ENCODE peak calls at places on chromosomes 3 and 15, in five cellular contexts. S is H9; T is NCI-H345; L is Calu3; A is stimulated activated naive CD4-positive, alpha-beta T cell. M is an unnamed sample.

GRCh38 chr15:72231847-72232461 is 964 bp upstream of the PKM start:
- DNase-seq in L (peak), A (peak), T (peak), S (no peak), M (peak)

GRCh38 chr3:13950042-13950441 is 70.2 kb upstream of the WNT7A start:
- DNase-seq in S (no peak), L (no peak), T (peak), A (no peak), M (no peak)

GRCh38 chr3:63972196-63972595 is 51.1 kb downstream of the PSMD6 start:
- DNase-seq in S (no peak), L (no peak), A (no peak), T (no peak), M (no peak)

GRCh38 chr3:50390523-50391177 is 31.3 kb upstream of the TMEM115 start:
- DNase-seq in L (no peak), A (no peak), S (no peak), T (no peak), M (no peak)

GRCh38 chr15:56491110-56491722 is 26.3 kb upstream of the MNS1 start:
- DNase-seq in L (peak), T (peak), A (peak), S (peak), M (peak)

GRCh38 chr3:141114816-141115458 is 63.8 kb downstream of the SPSB4 start:
- DNase-seq in T (no peak), A (no peak), S (peak), L (peak), M (peak)

GRCh38 chr3:190131329-190131728 is 10.6 kb upstream of the P3H2 start:
- DNase-seq in A (no peak), L (peak), T (peak), S (no peak), M (no peak)

GRCh38 chr3:185175370-185175987 is 22.6 kb upstream of the C3orf70 start:
- DNase-seq in L (peak), T (no peak), A (no peak), S (peak), M (peak)

GRCh38 chr3:104279617-104280016 is 1087.1 kb upstream of the ALCAM start:
- DNase-seq in T (no peak), A (no peak), L (no peak), S (no peak), M (peak)

GRCh38 chr3:47370887-47371697 is 9.7 kb upstream of the PTPN23 start:
- DNase-seq in A (peak), L (no peak), T (no peak), S (peak), M (peak)

GRCh38 chr15:40872791-40873526 is 1.1 kb downstream of the RHOV start:
- DNase-seq in A (no peak), L (no peak), T (no peak), S (no peak), M (no peak)

GRCh38 chr3:106345353-106346027 is 476.7 kb upstream of the CBLB start:
- DNase-seq in T (no peak), S (no peak), A (no peak), L (peak), M (no peak)

GRCh38 chr15:23420806-23421575 is 26.1 kb downstream of the GOLGA6L2 start:
- DNase-seq in T (no peak), L (no peak), S (no peak), A (no peak), M (no peak)

GRCh38 chr3:72448858-72449257 is 399.4 kb downstream of the SHQ1 start:
- DNase-seq in S (no peak), A (no peak), L (peak), T (no peak), M (no peak)

GRCh38 chr15:69540622-69541021 is 88.0 kb downstream of the RPLP1 start:
- DNase-seq in S (no peak), T (peak), L (no peak), A (no peak), M (no peak)

GRCh38 chr15:80595391-80595790 is 99.7 kb upstream of the ABHD17C start:
- DNase-seq in S (no peak), A (no peak), T (no peak), L (peak), M (no peak)

GRCh38 chr3:99638244-99638948 is at the start of gene COL8A1:
- DNase-seq in L (peak), T (no peak), S (peak), A (no peak), M (no peak)

GRCh38 chr15:50968353-50968752 is 59.9 kb downstream of the AP4E1 start:
- DNase-seq in S (no peak), A (no peak), T (no peak), L (no peak), M (no peak)

GRCh38 chr3:4355401-4356224 is 52.4 kb downstream of the SETMAR start:
- DNase-seq in A (no peak), S (no peak), L (peak), T (no peak), M (no peak)

GRCh38 chr3:50333744-50334328 is 5.8 kb upstream of the TUSC2 start:
- DNase-seq in L (no peak), A (no peak), T (no peak), S (no peak), M (no peak)

GRCh38 chr3:11995061-11995460 is 9.1 kb upstream of the SYN2 start:
- DNase-seq in L (no peak), A (no peak), T (peak), S (peak), M (no peak)

GRCh38 chr3:45610129-45610528 is 15.6 kb downstream of the LIMD1 start:
- DNase-seq in A (no peak), L (no peak), S (no peak), T (no peak), M (no peak)

GRCh38 chr3:58102976-58103447 is 94.8 kb downstream of the FLNB start:
- DNase-seq in L (no peak), S (no peak), T (no peak), A (no peak), M (no peak)

GRCh38 chr3:160929595-160929994 is 173.6 kb downstream of the PPM1L start:
- DNase-seq in T (no peak), A (no peak), L (peak), S (peak), M (no peak)

GRCh38 chr3:177341766-177342165 is 144.5 kb upstream of the TBL1XR1 start:
- DNase-seq in S (no peak), L (no peak), A (no peak), T (no peak), M (no peak)

GRCh38 chr3:64687381-64687780 is 419 bp downstream of the ADAMTS9 start:
- DNase-seq in S (no peak), L (peak), A (no peak), T (no peak), M (no peak)

GRCh38 chr3:65521032-65521431 is 517.7 kb downstream of the MAGI1 start:
- DNase-seq in S (no peak), A (no peak), L (no peak), T (no peak), M (no peak)

GRCh38 chr3:69282191-69282590 is 103.7 kb downstream of the FRMD4B start:
- DNase-seq in T (no peak), A (no peak), S (no peak), L (peak), M (no peak)

GRCh38 chr3:45381168-45381852 is 7.1 kb upstream of the LARS2 start:
- DNase-seq in T (peak), S (no peak), A (no peak), L (no peak), M (peak)

GRCh38 chr3:43211681-43212080 is 74.7 kb upstream of the SNRK start:
- DNase-seq in A (no peak), S (no peak), L (no peak), T (no peak), M (no peak)

GRCh38 chr3:132352556-132353143 is 35.4 kb downstream of the ACP3 start:
- DNase-seq in A (peak), T (peak), L (peak), S (peak), M (peak)

GRCh38 chr15:58862326-58862725 is 71.2 kb downstream of the SLTM start:
- DNase-seq in L (no peak), S (no peak), T (no peak), A (no peak), M (no peak)

GRCh38 chr3:135887220-135887619 is 78.3 kb upstream of the PPP2R3A start:
- DNase-seq in S (no peak), L (peak), T (no peak), A (no peak), M (no peak)